ENCODE peak calls at places on chromosome 19, in five cellular contexts. W, U, L, S and K are unnamed samples.

GRCh38 chr19:41296323-41296935 is 13.5 kb upstream of the CCDC97 start:
- DNase-seq in W (peak; percentile 31), U (no peak), L (no peak), S (no peak), K (no peak)

GRCh38 chr19:51807111-51807701 is 12.2 kb downstream of the FPR3 start:
- DNase-seq in W (peak; percentile 29), U (no peak), L (no peak), S (no peak), K (peak; percentile 81)

GRCh38 chr19:4431808-4432674 is 25.6 kb downstream of the UBXN6 start:
- DNase-seq in W (no peak), U (no peak), L (no peak), S (no peak), K (no peak)

GRCh38 chr19:2089001-2089711 is 7.0 kb downstream of the MOB3A start:
- DNase-seq in W (no peak), U (peak; percentile 62), L (no peak), S (no peak), K (no peak)

GRCh38 chr19:35377656-35378055 is 6.8 kb downstream of the GPR42 start:
- DNase-seq in W (no peak), U (no peak), L (no peak), S (no peak), K (no peak)

GRCh38 chr19:55632463-55632834 is 8.1 kb upstream of the ZNF784 start:
- DNase-seq in W (peak; percentile 94), U (peak; percentile 89), L (peak; percentile 86), S (peak; percentile 87), K (peak; percentile 98)

GRCh38 chr19:47275866-47276461 is 1.3 kb downstream of the INAFM1 start:
- DNase-seq in W (no peak), U (no peak), L (peak; percentile 83), S (no peak), K (no peak)

GRCh38 chr19:56978023-56978565 is 137.6 kb upstream of the PEG3 start:
- DNase-seq in W (no peak), U (no peak), L (no peak), S (no peak), K (no peak)

GRCh38 chr19:42497492-42498226 is 30.6 kb downstream of the CEACAM1 start:
- DNase-seq in W (peak; percentile 61), U (no peak), L (no peak), S (no peak), K (no peak)

GRCh38 chr19:54178581-54179261 is 5.8 kb upstream of the TMC4 start:
- DNase-seq in W (no peak), U (no peak), L (no peak), S (no peak), K (no peak)

GRCh38 chr19:468587-469256 is 7.9 kb upstream of the SHC2 start:
- DNase-seq in W (no peak), U (no peak), L (no peak), S (no peak), K (no peak)

GRCh38 chr19:45217193-45217956 is 27.8 kb downstream of the EXOC3L2 start:
- DNase-seq in W (no peak), U (no peak), L (no peak), S (peak; percentile 25), K (no peak)

GRCh38 chr19:16457195-16457953 is 14.4 kb downstream of the EPS15L1 start:
- DNase-seq in W (no peak), U (no peak), L (peak; percentile 81), S (no peak), K (no peak)

GRCh38 chr19:49639401-49640112 is 386 bp downstream of the RRAS start:
- DNase-seq in W (peak; percentile 19), U (no peak), L (no peak), S (no peak), K (no peak)

GRCh38 chr19:8511573-8512101 is 2.3 kb downstream of the ZNF414 start:
- DNase-seq in W (no peak), U (no peak), L (no peak), S (no peak), K (no peak)

GRCh38 chr19:2338751-2339643 is 10.5 kb downstream of the SPPL2B start:
- DNase-seq in W (no peak), U (no peak), L (no peak), S (no peak), K (no peak)

GRCh38 chr19:5103061-5103701 is 134.3 kb downstream of the KDM4B start:
- DNase-seq in W (no peak), U (no peak), L (peak; percentile 90), S (no peak), K (peak; percentile 40)

GRCh38 chr19:17469092-17469370 is 1.3 kb upstream of the SLC27A1 start:
- DNase-seq in W (no peak), U (no peak), L (no peak), S (peak; percentile 19), K (no peak)

GRCh38 chr19:8592231-8593009 is 15.2 kb upstream of the MYO1F start:
- DNase-seq in W (peak; percentile 90), U (peak; percentile 94), L (peak; percentile 99), S (peak; percentile 99), K (peak; percentile 94)

GRCh38 chr19:30880551-30880950 is 468.7 kb downstream of the TSHZ3 start:
- DNase-seq in W (no peak), U (no peak), L (no peak), S (no peak), K (no peak)

GRCh38 chr19:51439021-51439465 is 19.2 kb downstream of the SIGLEC8 start:
- DNase-seq in W (no peak), U (no peak), L (no peak), S (no peak), K (no peak)

GRCh38 chr19:925087-925911 is 536 bp upstream of the ARID3A start:
- DNase-seq in W (peak; percentile 80), U (peak; percentile 81), L (peak; percentile 89), S (peak; percentile 74), K (peak; percentile 32)